ENCODE peak calls at places on chromosomes 5 and 9, in seven cellular contexts. One of them, this sample, is unnamed.

GRCh38 chr5:4941957-4942830 is 197.9 kb upstream of the ADAMTS16 start:
- DNase-seq in breast epithelium: no peak
- DNase-seq in Panc1: no peak
- DNase-seq in HCT116: no peak
- DNase-seq in H1: no peak
- DNase-seq in keratinocyte: no peak
- DNase-seq in uterus: no peak
- DNase-seq in this sample: no peak

GRCh38 chr5:100872409-100873190 is 30.5 kb downstream of the ST8SIA4 start:
- DNase-seq in keratinocyte: no peak
- DNase-seq in HCT116: no peak
- DNase-seq in breast epithelium: no peak
- DNase-seq in H1: no peak
- DNase-seq in uterus: no peak
- DNase-seq in Panc1: no peak
- DNase-seq in this sample: no peak

GRCh38 chr5:59799668-59800374 is 93.7 kb downstream of the PDE4D start:
- DNase-seq in keratinocyte: no peak
- DNase-seq in H1: no peak
- DNase-seq in uterus: no peak
- DNase-seq in Panc1: peak; percentile 59
- DNase-seq in HCT116: peak; percentile 37
- DNase-seq in breast epithelium: no peak
- DNase-seq in this sample: peak; percentile 25

GRCh38 chr5:158594595-158595242 is 505.0 kb downstream of the EBF1 start:
- DNase-seq in HCT116: no peak
- DNase-seq in H1: no peak
- DNase-seq in breast epithelium: no peak
- DNase-seq in Panc1: no peak
- DNase-seq in uterus: no peak
- DNase-seq in keratinocyte: no peak
- DNase-seq in this sample: no peak

GRCh38 chr9:106883626-106884190 is 20.7 kb downstream of the ZNF462 start:
- DNase-seq in uterus: no peak
- DNase-seq in Panc1: no peak
- DNase-seq in H1: no peak
- DNase-seq in keratinocyte: no peak
- DNase-seq in breast epithelium: no peak
- DNase-seq in HCT116: no peak
- DNase-seq in this sample: no peak

GRCh38 chr5:2686725-2687124 is 64.8 kb downstream of the IRX2 start:
- DNase-seq in keratinocyte: no peak
- DNase-seq in HCT116: no peak
- DNase-seq in breast epithelium: no peak
- DNase-seq in H1: no peak
- DNase-seq in uterus: no peak
- DNase-seq in Panc1: no peak
- DNase-seq in this sample: no peak

GRCh38 chr5:176776916-176777315 is 33.4 kb upstream of the UNC5A start:
- DNase-seq in Panc1: no peak
- DNase-seq in HCT116: no peak
- DNase-seq in keratinocyte: no peak
- DNase-seq in uterus: no peak
- DNase-seq in H1: no peak
- DNase-seq in breast epithelium: peak; percentile 6
- DNase-seq in this sample: no peak

GRCh38 chr5:43295202-43295601 is 18.0 kb downstream of the HMGCS1 start:
- DNase-seq in breast epithelium: no peak
- DNase-seq in keratinocyte: no peak
- DNase-seq in Panc1: no peak
- DNase-seq in HCT116: no peak
- DNase-seq in uterus: no peak
- DNase-seq in H1: no peak
- DNase-seq in this sample: no peak

GRCh38 chr9:27847380-27847779 is 274.1 kb upstream of the C9orf72 start:
- DNase-seq in uterus: no peak
- DNase-seq in Panc1: no peak
- DNase-seq in keratinocyte: no peak
- DNase-seq in breast epithelium: no peak
- DNase-seq in HCT116: no peak
- DNase-seq in H1: no peak
- DNase-seq in this sample: no peak

GRCh38 chr5:3391210-3391609 is 204.4 kb upstream of the IRX1 start:
- DNase-seq in breast epithelium: no peak
- DNase-seq in HCT116: no peak
- DNase-seq in uterus: no peak
- DNase-seq in H1: no peak
- DNase-seq in Panc1: no peak
- DNase-seq in keratinocyte: no peak
- DNase-seq in this sample: no peak

GRCh38 chr5:141681695-141682641 is at the start of gene ARAP3:
- DNase-seq in H1: no peak
- DNase-seq in HCT116: peak; percentile 40
- DNase-seq in breast epithelium: peak; percentile 62
- DNase-seq in uterus: peak; percentile 83
- DNase-seq in Panc1: peak; percentile 38
- DNase-seq in keratinocyte: no peak
- DNase-seq in this sample: no peak

GRCh38 chr5:74127377-74128338 is 501.7 kb downstream of the ARHGEF28 start:
- DNase-seq in Panc1: no peak
- DNase-seq in keratinocyte: no peak
- DNase-seq in breast epithelium: no peak
- DNase-seq in HCT116: no peak
- DNase-seq in uterus: no peak
- DNase-seq in H1: no peak
- DNase-seq in this sample: no peak
- H3K27ac ChIP-seq in Panc1: no peak overlapping the region
- H3K27ac ChIP-seq in keratinocyte: no peak overlapping the region
- H3K27ac ChIP-seq in breast epithelium: no peak overlapping the region
- H3K27ac ChIP-seq in HCT116: no peak overlapping the region
- H3K27ac ChIP-seq in uterus: no peak overlapping the region
- H3K27ac ChIP-seq in H1: no peak overlapping the region
- H3K27ac ChIP-seq in this sample: no peak overlapping the region

DNA sequence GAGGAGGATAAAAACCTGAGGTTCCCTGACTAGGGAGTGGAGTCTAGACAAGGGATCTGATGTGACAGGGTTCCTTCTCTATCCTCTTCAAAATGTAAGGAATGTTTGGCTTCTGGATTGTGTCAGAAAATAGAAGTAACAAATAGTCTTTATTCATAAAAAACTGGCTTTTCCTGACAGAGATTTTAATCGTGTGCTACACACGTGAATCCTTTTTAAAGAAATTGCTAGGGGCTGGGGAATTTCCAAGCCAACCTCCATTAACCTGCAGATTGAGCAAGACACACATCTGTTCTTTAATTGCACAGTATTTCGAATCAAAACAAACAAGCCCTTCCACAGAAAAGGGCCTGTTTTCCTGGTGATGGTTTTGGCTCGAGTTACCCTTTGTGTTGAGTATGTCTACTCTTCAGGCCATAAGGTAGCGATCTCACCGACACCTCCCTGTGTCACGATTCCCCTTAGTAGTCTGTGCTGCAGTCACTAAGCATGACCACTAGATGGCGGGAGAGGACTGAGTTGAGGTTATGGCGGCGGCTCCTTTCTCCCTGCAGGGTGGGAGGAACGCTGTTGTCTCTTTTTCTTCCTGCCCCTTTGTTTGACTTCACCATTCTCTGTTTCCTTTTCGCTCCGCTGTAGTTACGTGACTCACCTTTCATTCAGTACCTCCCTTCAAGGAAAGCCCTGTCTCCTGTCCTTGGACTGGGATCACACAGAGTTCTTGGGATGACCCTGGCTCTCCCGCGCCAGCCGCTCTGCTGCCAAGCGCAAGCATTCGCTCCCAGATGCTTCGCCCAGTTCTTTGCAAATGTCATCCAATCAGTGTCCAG is 137.1 kb upstream of the SLC24A2 start:
- DNase-seq in uterus: peak; percentile 76
- DNase-seq in H1: peak; percentile 70
- DNase-seq in HCT116: peak; percentile 56
- DNase-seq in keratinocyte: peak; percentile 69
- DNase-seq in breast epithelium: peak; percentile 61
- DNase-seq in Panc1: peak; percentile 52
- DNase-seq in this sample: peak; percentile 82
- H3K4me3 ChIP-seq in uterus: peak overlapping the region; percentile 12
- H3K4me3 ChIP-seq in H1: peak overlapping the region; percentile 17
- H3K4me3 ChIP-seq in HCT116: peak overlapping the region; percentile 40
- H3K4me3 ChIP-seq in keratinocyte: peak overlapping the region; percentile 27
- H3K4me3 ChIP-seq in breast epithelium: peak overlapping the region; percentile 59
- H3K4me3 ChIP-seq in Panc1: no peak overlapping the region
- H3K4me3 ChIP-seq in this sample: no peak overlapping the region

GRCh38 chr5:81631124-81631523 is 119.8 kb downstream of the SSBP2 start:
- DNase-seq in Panc1: no peak
- DNase-seq in HCT116: no peak
- DNase-seq in H1: no peak
- DNase-seq in keratinocyte: no peak
- DNase-seq in uterus: no peak
- DNase-seq in breast epithelium: no peak
- DNase-seq in this sample: no peak

GRCh38 chr5:81633471-81633870 is 117.4 kb downstream of the SSBP2 start:
- DNase-seq in uterus: no peak
- DNase-seq in Panc1: no peak
- DNase-seq in keratinocyte: no peak
- DNase-seq in HCT116: no peak
- DNase-seq in breast epithelium: no peak
- DNase-seq in H1: no peak
- DNase-seq in this sample: no peak

GRCh38 chr5:81630721-81631120 is 120.2 kb downstream of the SSBP2 start:
- DNase-seq in keratinocyte: no peak
- DNase-seq in Panc1: no peak
- DNase-seq in breast epithelium: no peak
- DNase-seq in uterus: no peak
- DNase-seq in HCT116: no peak
- DNase-seq in H1: no peak
- DNase-seq in this sample: no peak

GRCh38 chr5:81632679-81633078 is 118.2 kb downstream of the SSBP2 start:
- DNase-seq in Panc1: no peak
- DNase-seq in breast epithelium: no peak
- DNase-seq in H1: no peak
- DNase-seq in HCT116: no peak
- DNase-seq in keratinocyte: no peak
- DNase-seq in uterus: no peak
- DNase-seq in this sample: no peak

DNA sequence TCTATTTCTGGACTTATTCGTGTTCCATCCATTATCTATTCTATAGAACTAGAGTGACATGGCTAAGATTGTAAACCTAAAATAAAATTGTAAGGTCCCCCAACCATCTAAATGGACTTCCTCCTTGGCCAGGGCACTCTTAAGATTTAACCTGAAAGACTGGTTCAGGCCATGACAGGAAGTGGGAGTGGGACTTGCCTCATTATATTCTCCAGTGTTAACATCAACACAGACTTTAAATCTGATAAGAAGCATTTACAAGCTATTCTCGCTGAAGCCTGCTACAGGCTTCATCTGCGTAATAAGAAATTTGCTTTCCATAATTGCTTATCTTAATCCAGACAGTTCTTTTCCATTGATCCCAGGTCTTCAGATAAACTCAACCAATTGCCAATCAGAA is 117.0 kb downstream of the SSBP2 start:
- DNase-seq in breast epithelium: no peak
- DNase-seq in Panc1: no peak
- DNase-seq in H1: no peak
- DNase-seq in HCT116: no peak
- DNase-seq in uterus: no peak
- DNase-seq in keratinocyte: no peak
- DNase-seq in this sample: no peak
- H3K4me1 ChIP-seq in breast epithelium: no peaks in the 10 kb centered on the region
- H3K4me1 ChIP-seq in Panc1: no peaks in the 10 kb centered on the region
- H3K4me1 ChIP-seq in H1: no peaks in the 10 kb centered on the region
- H3K4me1 ChIP-seq in HCT116: no peaks in the 10 kb centered on the region
- H3K4me1 ChIP-seq in uterus: peaks cover 2% of the 10 kb centered on the region
- H3K4me1 ChIP-seq in keratinocyte: no peaks in the 10 kb centered on the region
- H3K4me1 ChIP-seq in this sample: no peaks in the 10 kb centered on the region

GRCh38 chr5:122154491-122154890 is 25.1 kb downstream of the ZNF474 start:
- DNase-seq in uterus: no peak
- DNase-seq in H1: no peak
- DNase-seq in HCT116: no peak
- DNase-seq in Panc1: no peak
- DNase-seq in keratinocyte: no peak
- DNase-seq in breast epithelium: no peak
- DNase-seq in this sample: no peak

GRCh38 chr5:122151640-122152039 is 22.3 kb downstream of the ZNF474 start:
- DNase-seq in breast epithelium: no peak
- DNase-seq in uterus: no peak
- DNase-seq in keratinocyte: no peak
- DNase-seq in H1: no peak
- DNase-seq in Panc1: no peak
- DNase-seq in HCT116: no peak
- DNase-seq in this sample: no peak

GRCh38 chr5:122153774-122154173 is 24.4 kb downstream of the ZNF474 start:
- DNase-seq in uterus: no peak
- DNase-seq in breast epithelium: no peak
- DNase-seq in keratinocyte: no peak
- DNase-seq in HCT116: no peak
- DNase-seq in H1: no peak
- DNase-seq in Panc1: no peak
- DNase-seq in this sample: no peak

GRCh38 chr5:122152266-122152900 is 23.0 kb downstream of the ZNF474 start:
- DNase-seq in H1: no peak
- DNase-seq in HCT116: no peak
- DNase-seq in Panc1: no peak
- DNase-seq in uterus: no peak
- DNase-seq in keratinocyte: no peak
- DNase-seq in breast epithelium: no peak
- DNase-seq in this sample: no peak

GRCh38 chr5:122153230-122153629 is 23.9 kb downstream of the ZNF474 start:
- DNase-seq in HCT116: no peak
- DNase-seq in Panc1: no peak
- DNase-seq in uterus: no peak
- DNase-seq in H1: no peak
- DNase-seq in keratinocyte: no peak
- DNase-seq in breast epithelium: no peak
- DNase-seq in this sample: no peak
- H3K27ac ChIP-seq in HCT116: no peak overlapping the region
- H3K27ac ChIP-seq in Panc1: no peak overlapping the region
- H3K27ac ChIP-seq in uterus: no peak overlapping the region
- H3K27ac ChIP-seq in H1: no peak overlapping the region
- H3K27ac ChIP-seq in keratinocyte: no peak overlapping the region
- H3K27ac ChIP-seq in breast epithelium: no peak overlapping the region
- H3K27ac ChIP-seq in this sample: no peak overlapping the region

GRCh38 chr9:105859428-105860091 is 165.2 kb downstream of the TMEM38B start:
- DNase-seq in uterus: no peak
- DNase-seq in HCT116: no peak
- DNase-seq in Panc1: no peak
- DNase-seq in H1: no peak
- DNase-seq in keratinocyte: no peak
- DNase-seq in breast epithelium: no peak
- DNase-seq in this sample: no peak
- H3K4me3 ChIP-seq in uterus: no peak overlapping the region
- H3K4me3 ChIP-seq in HCT116: no peak overlapping the region
- H3K4me3 ChIP-seq in Panc1: no peak overlapping the region
- H3K4me3 ChIP-seq in H1: no peak overlapping the region
- H3K4me3 ChIP-seq in keratinocyte: no peak overlapping the region
- H3K4me3 ChIP-seq in breast epithelium: no peak overlapping the region
- H3K4me3 ChIP-seq in this sample: no peak overlapping the region

GRCh38 chr5:132103380-132103951 is 29.9 kb downstream of the CSF2 start:
- DNase-seq in HCT116: peak; percentile 86
- DNase-seq in breast epithelium: no peak
- DNase-seq in Panc1: peak; percentile 74
- DNase-seq in keratinocyte: peak; percentile 87
- DNase-seq in H1: no peak
- DNase-seq in uterus: peak; percentile 34
- DNase-seq in this sample: no peak
- H3K4me1 ChIP-seq in HCT116: peaks cover 34% of the 10 kb centered on the region
- H3K4me1 ChIP-seq in breast epithelium: peaks cover 16% of the 10 kb centered on the region
- H3K4me1 ChIP-seq in Panc1: peaks cover 2% of the 10 kb centered on the region
- H3K4me1 ChIP-seq in keratinocyte: peaks cover 30% of the 10 kb centered on the region
- H3K4me1 ChIP-seq in H1: no peaks in the 10 kb centered on the region
- H3K4me1 ChIP-seq in uterus: no peaks in the 10 kb centered on the region
- H3K4me1 ChIP-seq in this sample: no peaks in the 10 kb centered on the region

This sample was measured in iPS DF 6.9.